ENCODE peak calls at places on chromosomes 7 and 10, in ten cellular contexts. C is H1, L is fibroblast of the aortic adventitia, I is brain microvascular endothelial cell, O is upper lobe of left lung, P is HFFc6, M is transverse colon, U is mesothelial cell of epicardium, G is A549, S is adrenal gland. T is an unnamed sample.

GRCh38 chr7:18393465-18394118 is 102.0 kb upstream of the HDAC9 start:
- DNase-seq in C (no peak), L (no peak), I (no peak), O (no peak), P (no peak), M (no peak), U (no peak), G (no peak), S (no peak), T (no peak)

GRCh38 chr10:56090914-56091540 is 270.0 kb downstream of the ZWINT start:
- DNase-seq in C (no peak), L (no peak), I (no peak), O (no peak), P (no peak), M (no peak), U (no peak), G (no peak), S (no peak), T (no peak)

GRCh38 chr7:156818133-156818532 is 74.8 kb downstream of the LMBR1 start:
- DNase-seq in C (no peak), L (no peak), I (no peak), O (no peak), P (no peak), M (no peak), U (no peak), G (no peak), S (no peak), T (no peak)

GRCh38 chr7:100825760-100826545 is 1.4 kb downstream of the EPHB4 start:
- DNase-seq in C (no peak), L (peak; percentile 51), I (peak; percentile 17), O (no peak), P (peak; percentile 49), M (no peak), U (no peak), G (peak; percentile 56), S (no peak), T (peak; percentile 6)

GRCh38 chr10:11148131-11148530 is 130.5 kb downstream of the CELF2 start:
- DNase-seq in C (no peak), L (no peak), I (no peak), O (no peak), P (no peak), M (no peak), U (no peak), G (no peak), S (no peak), T (no peak)

GRCh38 chr10:70880077-70880534 is 8.3 kb downstream of the PCBD1 start:
- DNase-seq in C (no peak), L (peak; percentile 86), I (peak; percentile 73), O (peak; percentile 80), P (peak; percentile 64), M (peak; percentile 82), U (peak; percentile 64), G (peak; percentile 80), S (peak; percentile 85), T (peak; percentile 57)

GRCh38 chr7:18361756-18362155 is 133.8 kb upstream of the HDAC9 start:
- DNase-seq in C (no peak), L (peak; percentile 78), I (no peak), O (peak; percentile 24), P (no peak), M (peak; percentile 55), U (no peak), G (peak; percentile 11), S (peak; percentile 35), T (no peak)

GRCh38 chr10:132388901-132389630 is 7.9 kb upstream of the PWWP2B start:
- DNase-seq in C (no peak), L (no peak), I (no peak), O (peak; percentile 48), P (no peak), M (peak; percentile 38), U (no peak), G (no peak), S (peak; percentile 88), T (no peak)

GRCh38 chr7:123769371-123769770 is 20.6 kb upstream of the WASL start:
- DNase-seq in C (no peak), L (peak; percentile 71), I (peak; percentile 57), O (peak; percentile 76), P (peak; percentile 36), M (no peak), U (no peak), G (peak; percentile 89), S (peak; percentile 82), T (no peak)

GRCh38 chr10:97517778-97518561 is 19.2 kb downstream of the UBTD1 start:
- DNase-seq in C (no peak), L (no peak), I (no peak), O (peak; percentile 67), P (no peak), M (no peak), U (no peak), G (no peak), S (peak; percentile 34), T (no peak)

DNA sequence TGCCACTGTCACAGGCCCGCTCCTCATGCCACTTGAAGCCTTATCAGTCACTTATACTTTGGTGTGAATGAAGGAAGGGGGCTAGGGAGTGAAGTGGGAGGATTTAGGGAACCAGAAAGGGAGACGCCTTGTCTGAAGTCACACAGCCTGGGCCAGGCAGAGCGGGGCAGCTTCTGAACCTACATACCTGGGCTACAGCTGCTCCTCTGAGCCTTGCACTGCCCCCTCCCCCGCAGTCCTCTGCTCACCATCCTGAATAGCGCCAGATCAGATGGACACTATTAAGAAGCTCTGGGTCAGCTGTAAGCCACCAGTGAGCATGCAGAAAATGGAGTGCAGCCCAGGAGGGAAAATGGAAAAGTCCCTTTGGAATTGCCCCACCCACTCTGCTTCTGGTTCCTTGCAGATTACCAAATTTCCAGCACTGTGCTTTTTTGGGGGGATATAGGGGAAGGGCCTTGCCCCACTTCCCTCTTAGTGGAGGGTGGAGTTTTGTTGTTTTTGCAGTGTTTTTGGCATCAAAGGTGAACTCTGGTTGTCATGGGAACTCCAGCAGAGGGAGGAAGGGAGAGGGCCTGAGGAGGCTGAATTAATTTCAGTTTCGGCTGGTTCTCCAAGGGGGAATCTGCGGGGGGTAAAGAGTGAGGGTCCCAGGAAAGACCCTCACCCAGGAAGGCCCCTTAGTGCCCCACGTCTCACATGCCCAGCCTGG is 34.9 kb upstream of the ADCYAP1R1 start:
- DNase-seq in C (no peak), L (no peak), I (no peak), O (no peak), P (no peak), M (no peak), U (no peak), G (no peak), S (no peak), T (no peak)
- TF ChIP-seq CTCF in C (no peak), L (no peak), I (no peak), O (no peak), P (no peak), M (no peak), U (no peak), G (no peak), S (no peak), T (no peak)

GRCh38 chr7:138770904-138771303 is 26.9 kb upstream of the TMEM213 start:
- DNase-seq in C (no peak), L (no peak), I (no peak), O (no peak), P (no peak), M (no peak), U (no peak), G (no peak), S (no peak), T (no peak)

GRCh38 chr7:138776156-138776833 is 21.5 kb upstream of the TMEM213 start:
- DNase-seq in C (no peak), L (no peak), I (no peak), O (peak; percentile 35), P (no peak), M (no peak), U (no peak), G (no peak), S (no peak), T (no peak)

GRCh38 chr7:138768251-138768650 is 29.5 kb upstream of the TMEM213 start:
- DNase-seq in C (no peak), L (no peak), I (no peak), O (no peak), P (no peak), M (no peak), U (no peak), G (no peak), S (no peak), T (no peak)

GRCh38 chr7:138773176-138773575 is 24.6 kb upstream of the TMEM213 start:
- DNase-seq in C (no peak), L (no peak), I (no peak), O (no peak), P (no peak), M (no peak), U (no peak), G (no peak), S (no peak), T (no peak)

DNA sequence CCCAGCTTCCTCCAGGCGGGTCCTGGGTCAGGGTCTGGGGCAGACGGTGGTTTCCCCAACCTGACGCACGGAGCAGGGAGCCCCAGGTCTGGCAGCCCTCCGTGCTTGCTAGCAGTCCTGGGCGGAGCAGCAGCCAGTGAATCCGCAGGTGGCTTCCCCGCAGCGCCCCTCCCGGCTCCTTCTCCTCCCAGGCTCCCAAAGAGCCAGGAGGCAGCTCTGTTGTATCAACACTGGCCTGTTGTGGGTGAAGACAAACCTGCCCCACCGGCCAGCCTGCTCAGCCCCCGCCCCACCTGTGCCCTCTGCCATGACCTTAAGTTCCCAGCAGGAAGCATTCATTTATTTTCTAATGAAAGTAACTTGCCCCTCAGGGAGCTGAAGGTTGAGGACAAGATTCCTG is 24.0 kb upstream of the TMEM213 start:
- DNase-seq in C (peak; percentile 75), L (no peak), I (no peak), O (no peak), P (no peak), M (no peak), U (no peak), G (no peak), S (no peak), T (no peak)
- TF ChIP-seq CTCF in C (peak; percentile 28), L (no peak), I (no peak), O (no peak), P (no peak), M (no peak), U (no peak), G (no peak), S (no peak), T (no peak)

DNA sequence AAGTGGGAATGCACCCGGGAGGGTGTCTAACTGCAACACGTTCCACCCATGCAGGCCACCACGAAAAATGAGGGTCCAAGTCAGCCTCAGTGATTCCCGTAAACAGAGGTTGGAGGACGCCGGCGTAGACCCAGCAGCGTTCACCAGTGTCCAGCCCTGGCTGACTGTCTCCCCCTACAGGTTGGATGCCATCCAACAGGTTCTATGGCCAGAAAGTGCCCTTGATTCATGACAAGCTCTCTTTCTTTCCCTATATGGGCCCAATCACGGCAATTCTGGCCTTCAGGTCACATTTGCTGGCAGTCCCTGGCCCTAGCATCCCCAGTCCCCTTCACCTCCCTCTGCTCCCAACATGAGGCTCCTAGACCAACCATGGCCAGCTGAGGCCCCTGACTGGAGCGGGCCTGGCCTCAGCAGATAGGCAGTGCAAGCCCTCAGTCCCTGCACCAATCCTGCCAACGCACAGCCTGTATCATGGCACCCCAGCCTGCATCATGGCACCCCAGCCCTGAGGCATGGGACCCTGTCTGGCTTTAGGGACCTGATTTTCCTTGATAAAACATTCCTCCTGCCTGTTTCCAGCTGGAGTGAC is 227.4 kb downstream of the GRID1 start:
- DNase-seq in C (peak; percentile 17), L (no peak), I (no peak), O (no peak), P (no peak), M (no peak), U (peak; percentile 61), G (peak; percentile 29), S (no peak), T (no peak)
- TF ChIP-seq CTCF in C (peak; percentile 94), L (no peak), I (no peak), O (peak; percentile 39), P (no peak), M (peak; percentile 35), U (peak; percentile 66), G (peak; percentile 38), S (peak; percentile 9), T (peak; percentile 53)

GRCh38 chr7:21426286-21426957 is 1.5 kb upstream of the SP4 start:
- DNase-seq in C (no peak), L (peak; percentile 2), I (no peak), O (no peak), P (no peak), M (no peak), U (no peak), G (no peak), S (no peak), T (no peak)
- TF ChIP-seq CTCF in C (no peak), L (no peak), I (no peak), O (no peak), P (no peak), M (no peak), U (no peak), G (no peak), S (no peak), T (no peak)

T was measured in D721Med.